ENCODE peak calls at places on chromosomes 2 and 18, in five cellular contexts. A, B, C, W and F are unnamed samples.

GRCh38 chr2:103785432-103785831 is 1023.6 kb downstream of the TMEM182 start:
- DNase-seq in A (peak), W (no peak), C (no peak), B (no peak), F (no peak)

GRCh38 chr2:106032676-106033075 is 161.4 kb downstream of the UXS1 start:
- DNase-seq in B (no peak), C (peak), W (no peak), A (no peak), F (no peak)

GRCh38 chr2:123808243-123808642 is 216.8 kb upstream of the CNTNAP5 start:
- DNase-seq in B (no peak), C (no peak), A (peak), W (no peak), F (peak)

GRCh38 chr2:221997100-221997499 is 301.7 kb downstream of the PAX3 start:
- DNase-seq in C (peak), A (no peak), B (peak), W (no peak), F (peak)

GRCh38 chr2:28681216-28681981 is 70.2 kb upstream of the PPP1CB start:
- DNase-seq in C (peak), B (peak), W (no peak), A (no peak), F (peak)

GRCh38 chr18:22214731-22215528 is 45.5 kb downstream of the GATA6 start:
- DNase-seq in W (no peak), A (no peak), C (peak), B (peak), F (peak)

GRCh38 chr2:16553222-16553621 is 112.4 kb downstream of the CYRIA start:
- DNase-seq in C (peak), W (peak), B (peak), A (peak), F (peak)

GRCh38 chr2:177972782-177973181 is 99.8 kb downstream of the PDE11A start:
- DNase-seq in C (no peak), W (no peak), B (no peak), A (no peak), F (no peak)

GRCh38 chr2:15846626-15847025 is 93.7 kb upstream of the MYCN start:
- DNase-seq in B (no peak), C (no peak), A (no peak), W (no peak), F (no peak)

DNA sequence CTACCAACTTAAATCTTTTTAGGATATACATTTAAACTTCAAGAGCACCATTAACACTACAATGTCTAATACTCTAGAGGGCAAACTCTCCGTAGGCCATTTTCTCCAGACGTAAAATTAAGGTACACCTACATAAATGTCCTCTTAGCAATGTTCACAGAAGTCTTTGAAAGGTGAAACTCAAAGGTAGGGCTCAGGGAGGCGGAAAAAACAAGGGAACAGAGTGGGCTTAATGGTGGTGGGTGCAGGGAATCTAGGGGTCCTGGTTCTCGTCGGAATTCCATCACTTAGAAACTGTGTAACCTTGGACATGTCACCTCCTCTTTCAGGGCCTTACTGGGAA is 670 bp downstream of the NFU1 start:
- DNase-seq in B (no peak), A (no peak), C (no peak), W (no peak), F (no peak)
- TF ChIP-seq CTCF in B (no peak), A (no peak), C (no peak), W (no peak), F (no peak)

GRCh38 chr2:189348369-189348768 is 92.9 kb upstream of the WDR75 start:
- DNase-seq in C (no peak), B (no peak), W (no peak), A (no peak), F (peak)

GRCh38 chr2:189344036-189344435 is 97.2 kb upstream of the WDR75 start:
- DNase-seq in A (no peak), W (no peak), B (no peak), C (no peak), F (no peak)

GRCh38 chr2:189350515-189351209 is 90.6 kb upstream of the WDR75 start:
- DNase-seq in W (peak), A (no peak), C (peak), B (peak), F (peak)

DNA sequence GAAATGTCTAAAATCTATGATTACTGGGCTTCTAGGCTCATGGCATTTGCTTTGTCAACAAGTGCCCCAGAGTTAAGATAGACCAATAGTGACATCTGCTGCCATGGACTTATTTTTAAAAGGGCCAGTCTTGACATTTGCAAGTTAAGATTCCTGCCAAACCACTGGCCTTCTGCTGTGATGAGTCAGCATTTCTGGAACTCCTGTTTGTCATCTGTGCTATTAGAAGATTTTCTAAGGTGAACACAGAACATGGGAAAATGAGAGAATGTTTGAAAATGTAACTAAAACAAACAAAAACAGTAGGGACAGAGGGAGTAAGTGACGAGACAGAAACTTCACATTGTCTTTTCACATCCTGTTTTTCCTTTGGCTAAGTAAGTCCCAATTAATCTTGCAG is 93.7 kb upstream of the WDR75 start:
- DNase-seq in A (no peak), W (peak), B (peak), C (peak), F (peak)
- TF ChIP-seq CTCF in A (no peak), W (peak), B (peak), C (peak), F (no peak)

GRCh38 chr2:186424265-186424664 is 61.8 kb upstream of the ZC3H15 start:
- DNase-seq in B (no peak), W (no peak), A (no peak), C (no peak), F (no peak)
- TF ChIP-seq CTCF in B (no peak), W (no peak), A (no peak), C (no peak), F (no peak)

GRCh38 chr2:149587950-149588487 is 444 bp upstream of the MMADHC start:
- DNase-seq in W (no peak), B (no peak), A (no peak), C (no peak), F (no peak)

GRCh38 chr2:149586063-149586462 is 1.5 kb downstream of the MMADHC start:
- DNase-seq in B (no peak), C (no peak), W (no peak), A (no peak), F (no peak)

GRCh38 chr2:149587220-149587949 is at the start of gene MMADHC:
- DNase-seq in W (peak), C (peak), B (peak), A (peak), F (peak)

GRCh38 chr2:149585317-149585885 is 2.2 kb downstream of the MMADHC start:
- DNase-seq in B (no peak), W (no peak), A (no peak), C (no peak), F (no peak)

GRCh38 chr2:149586898-149587219 is 716 bp downstream of the MMADHC start:
- DNase-seq in C (no peak), W (no peak), B (no peak), A (no peak), F (no peak)
- TF ChIP-seq CTCF in C (no peak), W (no peak), B (no peak), A (no peak), F (no peak)

GRCh38 chr2:142599504-142599903 is 278.0 kb upstream of the KYNU start:
- DNase-seq in C (no peak), A (no peak), W (no peak), B (no peak), F (no peak)

GRCh38 chr2:142602418-142602989 is 275.0 kb upstream of the KYNU start:
- DNase-seq in A (no peak), W (no peak), B (no peak), C (no peak), F (no peak)

GRCh38 chr2:142601794-142602193 is 275.7 kb upstream of the KYNU start:
- DNase-seq in W (no peak), B (no peak), A (no peak), C (no peak), F (no peak)

GRCh38 chr2:142603761-142604160 is 273.7 kb upstream of the KYNU start:
- DNase-seq in B (no peak), W (no peak), A (no peak), C (no peak), F (no peak)
- TF ChIP-seq CTCF in B (peak), W (no peak), A (no peak), C (no peak), F (peak)

GRCh38 chr2:214378455-214379103 is 32.3 kb upstream of the VWC2L start:
- DNase-seq in C (no peak), A (peak), W (no peak), B (no peak), F (peak)
- TF ChIP-seq CTCF in C (no peak), A (no peak), W (no peak), B (no peak), F (no peak)

DNA sequence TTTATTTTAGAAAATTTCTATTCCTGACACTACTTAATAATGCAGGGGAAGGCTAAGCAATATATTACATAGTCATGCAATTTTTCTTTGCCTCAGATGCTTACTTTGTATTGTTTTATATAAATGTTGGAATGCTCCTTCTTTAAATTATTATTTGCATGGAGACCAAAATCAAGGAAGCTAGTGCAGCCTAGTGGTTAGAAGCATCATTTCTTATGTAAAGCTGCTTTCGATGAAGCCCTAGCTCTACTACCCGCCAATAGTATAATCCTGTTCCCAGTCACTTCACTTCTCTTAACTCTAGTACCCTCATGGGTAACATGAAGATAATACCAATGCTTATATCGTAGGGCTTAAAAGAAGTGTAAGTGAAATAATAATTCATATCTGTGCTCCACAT is 198.9 kb downstream of the LRATD1 start:
- DNase-seq in C (no peak), B (peak), A (no peak), W (no peak), F (no peak)
- TF ChIP-seq CTCF in C (no peak), B (no peak), A (no peak), W (no peak), F (peak)

GRCh38 chr18:2905802-2906521 is 59.2 kb downstream of the EMILIN2 start:
- DNase-seq in A (peak), W (peak), B (no peak), C (peak), F (no peak)
- TF ChIP-seq CTCF in A (no peak), W (no peak), B (no peak), C (no peak), F (no peak)

GRCh38 chr2:232697059-232697806 is at the start of gene GIGYF2:
- DNase-seq in A (peak), C (peak), B (peak), W (peak), F (peak)
- TF ChIP-seq CTCF in A (no peak), C (no peak), B (no peak), W (no peak), F (no peak)

GRCh38 chr2:128720440-128721022 is 401.9 kb upstream of the HS6ST1 start:
- DNase-seq in A (no peak), C (no peak), B (no peak), W (no peak), F (no peak)
- TF ChIP-seq CTCF in A (no peak), C (peak), B (no peak), W (no peak), F (no peak)